ENCODE peak calls at places on chromosomes 6 and 20, in six cellular contexts. R, P, W, J, T and A are unnamed samples.

GRCh38 chr20:39640147-39640546 is 678.0 kb downstream of the DHX35 start:
- DNase-seq in W (no peak), T (no peak), J (no peak), R (no peak), P (no peak), A (no peak)

GRCh38 chr6:73121421-73121993 is 103.8 kb downstream of the KHDC1L start:
- DNase-seq in W (no peak), T (no peak), J (no peak), P (peak; percentile 35), R (no peak), A (no peak)

GRCh38 chr6:169266261-169266660 is 12.6 kb upstream of the THBS2 start:
- DNase-seq in T (no peak), J (no peak), R (no peak), P (no peak), W (no peak), A (no peak)

GRCh38 chr6:125259354-125259736 is 42.4 kb downstream of the HDDC2 start:
- DNase-seq in P (no peak), W (no peak), R (no peak), T (no peak), J (no peak), A (no peak)

GRCh38 chr20:59385461-59385860 is 85.0 kb downstream of the EDN3 start:
- DNase-seq in W (no peak), R (no peak), J (no peak), P (no peak), T (no peak), A (no peak)

GRCh38 chr20:11302436-11302835 is 615.3 kb upstream of the BTBD3 start:
- DNase-seq in T (no peak), J (peak; percentile 14), W (no peak), R (no peak), P (peak; percentile 24), A (no peak)

GRCh38 chr20:2616634-2617033 is 35.8 kb upstream of the NOP56 start:
- DNase-seq in R (no peak), J (no peak), P (no peak), W (no peak), T (no peak), A (no peak)

GRCh38 chr6:10880366-10880765 is 1.5 kb downstream of the GCM2 start:
- DNase-seq in W (no peak), J (no peak), P (no peak), T (no peak), R (no peak), A (no peak)

GRCh38 chr20:50267041-50267865 is 76.6 kb downstream of the CEBPB start:
- DNase-seq in W (no peak), T (no peak), J (peak; percentile 56), P (peak; percentile 85), R (no peak), A (no peak)

GRCh38 chr6:81228912-81229540 is 523.5 kb downstream of the TENT5A start:
- DNase-seq in T (no peak), J (peak; percentile 38), P (peak; percentile 37), W (no peak), R (no peak), A (no peak)

GRCh38 chr20:32607727-32608663 is 22.9 kb upstream of the NOL4L start:
- DNase-seq in T (no peak), P (no peak), R (no peak), J (no peak), W (no peak), A (no peak)

GRCh38 chr6:87791982-87792381 is 89.9 kb upstream of the AKIRIN2 start:
- DNase-seq in W (no peak), J (no peak), P (no peak), R (no peak), T (no peak), A (no peak)

GRCh38 chr6:84651583-84651982 is 112.8 kb downstream of the TBX18 start:
- DNase-seq in W (no peak), T (no peak), J (no peak), P (peak; percentile 48), R (no peak), A (no peak)

GRCh38 chr20:17925300-17925939 is 43.2 kb downstream of the SNX5 start:
- DNase-seq in J (no peak), R (no peak), P (peak; percentile 71), W (no peak), T (peak; percentile 85), A (no peak)

GRCh38 chr20:58251979-58252591 is 23.6 kb upstream of the ANKRD60 start:
- DNase-seq in W (no peak), P (peak; percentile 81), T (no peak), R (no peak), J (peak; percentile 59), A (no peak)

GRCh38 chr6:104704191-104704590 is 155.5 kb downstream of the HACE1 start:
- DNase-seq in T (no peak), J (no peak), P (peak; percentile 40), R (no peak), W (no peak), A (no peak)

GRCh38 chr6:127737009-127737486 is 160.1 kb downstream of the C6orf58 start:
- DNase-seq in J (peak; percentile 40), R (peak; percentile 60), P (peak; percentile 79), T (no peak), W (peak; percentile 83), A (no peak)

GRCh38 chr20:31909253-31910070 is 39.0 kb downstream of the TTLL9 start:
- DNase-seq in T (no peak), R (no peak), W (no peak), P (no peak), J (no peak), A (no peak)

GRCh38 chr20:38109657-38110524 is 55.2 kb downstream of the TGM2 start:
- DNase-seq in T (peak; percentile 40), R (no peak), J (peak; percentile 98), W (no peak), P (peak; percentile 100), A (no peak)

GRCh38 chr6:27532820-27533538 is 60.1 kb upstream of the ZNF184 start:
- DNase-seq in W (no peak), J (no peak), P (no peak), R (no peak), T (no peak), A (no peak)

GRCh38 chr20:7841291-7841966 is 98.8 kb downstream of the HAO1 start:
- DNase-seq in P (peak; percentile 77), T (no peak), J (no peak), W (no peak), R (no peak), A (no peak)

GRCh38 chr6:170089937-170090335 is 200.9 kb downstream of the DLL1 start:
- DNase-seq in R (no peak), J (no peak), P (no peak), T (peak; percentile 28), W (no peak), A (no peak)

GRCh38 chr6:43992783-43993505 is 134.3 kb downstream of the MRPL14 start:
- DNase-seq in W (no peak), R (no peak), T (peak; percentile 81), J (no peak), P (no peak), A (no peak)

GRCh38 chr6:132961610-132962009 is 147.2 kb downstream of the RPS12 start:
- DNase-seq in R (no peak), T (no peak), J (no peak), W (no peak), P (no peak), A (no peak)

GRCh38 chr20:58169441-58169840 is 59.0 kb downstream of the ANKRD60 start:
- DNase-seq in R (no peak), T (no peak), P (peak; percentile 5), J (no peak), W (no peak), A (no peak)

GRCh38 chr20:50019466-50020256 is 36.9 kb downstream of the SNAI1 start:
- DNase-seq in J (no peak), W (peak; percentile 42), T (peak; percentile 83), P (no peak), R (peak; percentile 22), A (no peak)

GRCh38 chr6:143677891-143678737 is at the start of gene PHACTR2:
- DNase-seq in T (peak; percentile 83), J (peak; percentile 40), P (peak; percentile 97), R (peak; percentile 45), W (no peak), A (no peak)